ENCODE peak calls at places on chromosome 16, in seven cellular contexts. I, A, K, L, Y, R and G are unnamed samples.

GRCh38 chr16:82741073-82741615 is 114.4 kb downstream of the CDH13 start:
- DNase-seq in I (no peak), Y (no peak), K (no peak), A (no peak), L (no peak), R (no peak), G (no peak)

GRCh38 chr16:30888856-30889499 is 4.9 kb downstream of the BCL7C start:
- DNase-seq in A (no peak), I (no peak), K (no peak), Y (no peak), L (no peak), R (no peak), G (no peak)

GRCh38 chr16:83951544-83951943 is 1.5 kb upstream of the OSGIN1 start:
- DNase-seq in L (no peak), R (no peak), K (no peak), Y (no peak), I (no peak), A (no peak), G (no peak)

GRCh38 chr16:74829637-74830036 is 55.0 kb upstream of the FA2H start:
- DNase-seq in L (no peak), Y (no peak), A (no peak), R (no peak), I (no peak), K (no peak), G (no peak)

GRCh38 chr16:11121083-11121482 is 134.9 kb downstream of the SOCS1 start:
- DNase-seq in L (no peak), A (no peak), Y (no peak), I (no peak), R (no peak), K (no peak), G (no peak)

GRCh38 chr16:65200857-65201256 is 79.0 kb upstream of the CDH11 start:
- DNase-seq in A (no peak), R (no peak), Y (no peak), I (no peak), K (no peak), L (no peak), G (no peak)

GRCh38 chr16:9919460-9919859 is 262.8 kb downstream of the GRIN2A start:
- DNase-seq in I (no peak), L (no peak), A (no peak), Y (no peak), K (no peak), R (no peak), G (no peak)

GRCh38 chr16:18800674-18801196 is 614 bp downstream of the ARL6IP1 start:
- DNase-seq in Y (peak; percentile 17), L (no peak), A (no peak), I (no peak), R (no peak), K (no peak), G (no peak)

GRCh38 chr16:66510711-66511614 is 39.0 kb downstream of the TK2 start:
- DNase-seq in Y (no peak), A (no peak), R (peak; percentile 13), L (no peak), K (peak; percentile 80), I (peak; percentile 51), G (peak; percentile 87)

GRCh38 chr16:19716183-19716582 is 1.8 kb downstream of the KNOP1 start:
- DNase-seq in Y (peak; percentile 63), R (no peak), K (no peak), I (no peak), L (no peak), A (no peak), G (no peak)

GRCh38 chr16:27221576-27222498 is 18.5 kb downstream of the KDM8 start:
- DNase-seq in R (no peak), L (no peak), A (no peak), K (peak; percentile 65), I (no peak), Y (peak; percentile 9), G (no peak)

GRCh38 chr16:80924372-80924978 is 82.2 kb downstream of the CMC2 start:
- DNase-seq in A (peak; percentile 58), L (peak; percentile 43), Y (peak; percentile 58), R (no peak), K (peak; percentile 65), I (peak; percentile 74), G (no peak)

GRCh38 chr16:23369416-23369815 is 67.3 kb downstream of the SCNN1B start:
- DNase-seq in Y (no peak), R (no peak), A (no peak), I (no peak), L (no peak), K (no peak), G (no peak)

DNA sequence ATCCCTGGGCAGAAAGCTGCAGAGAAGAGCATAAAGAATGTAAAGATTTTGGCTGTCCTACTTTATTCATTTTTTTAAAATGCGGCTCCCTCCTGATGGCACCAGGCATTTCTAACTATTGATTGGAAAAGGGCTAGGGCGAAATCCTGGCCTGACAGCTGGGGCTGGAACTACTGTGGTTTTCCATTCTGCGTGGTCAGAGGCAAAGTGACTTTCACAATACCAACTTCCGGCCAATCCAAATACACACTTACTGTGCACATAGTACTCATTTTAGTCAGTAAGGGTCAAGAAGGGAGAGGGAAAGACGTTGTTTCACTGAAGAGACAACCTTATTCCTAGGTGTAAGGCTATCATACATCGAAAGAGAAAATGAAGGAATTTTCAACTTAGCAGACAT is 113.8 kb upstream of the PMFBP1 start:
- DNase-seq in A (no peak), R (no peak), Y (no peak), K (no peak), I (no peak), L (no peak), G (no peak)
- H3K4me3 ChIP-seq in A (no peak overlapping the region), R (no peak overlapping the region), Y (no peak overlapping the region), K (no peak overlapping the region), I (no peak overlapping the region), L (no peak overlapping the region), G (no peak overlapping the region)

DNA sequence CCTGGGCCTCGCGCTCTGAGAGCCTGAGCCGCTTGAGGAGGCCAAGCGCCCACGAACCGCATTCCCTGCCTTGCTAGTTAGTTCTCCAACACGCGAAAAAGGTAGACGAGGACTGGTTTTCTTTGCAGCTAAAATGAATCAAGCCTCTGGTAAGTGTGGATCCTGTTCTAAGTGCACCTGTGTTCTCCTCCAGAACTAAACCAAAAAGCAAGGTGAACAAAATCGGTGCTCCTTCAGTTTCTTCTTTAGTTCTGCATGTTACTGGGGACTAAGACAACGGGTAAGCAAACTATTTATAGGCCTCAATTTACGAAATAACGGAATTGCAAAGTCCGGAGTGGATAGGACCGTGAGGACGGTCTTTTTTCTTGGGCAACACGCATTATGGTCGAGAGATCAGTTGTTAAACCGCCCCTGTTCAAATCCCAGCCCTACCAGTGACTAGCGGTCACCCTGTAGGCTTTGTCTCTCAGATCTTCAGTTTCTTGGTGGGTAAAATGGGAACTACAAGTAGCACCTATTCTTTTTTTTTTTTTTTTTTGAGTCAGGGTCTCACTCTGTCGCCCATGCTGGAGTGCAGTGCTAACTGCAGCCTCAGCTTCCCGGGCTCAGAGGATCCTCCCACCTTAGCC is 993 bp upstream of the ANKRD11 start:
- DNase-seq in K (no peak), I (no peak), R (no peak), A (no peak), Y (no peak), L (peak; percentile 64), G (no peak)
- TF ChIP-seq CTCF in K (no peak), I (no peak), R (no peak), A (peak; percentile 40), Y (peak; percentile 31), L (no peak), G (no peak)

DNA sequence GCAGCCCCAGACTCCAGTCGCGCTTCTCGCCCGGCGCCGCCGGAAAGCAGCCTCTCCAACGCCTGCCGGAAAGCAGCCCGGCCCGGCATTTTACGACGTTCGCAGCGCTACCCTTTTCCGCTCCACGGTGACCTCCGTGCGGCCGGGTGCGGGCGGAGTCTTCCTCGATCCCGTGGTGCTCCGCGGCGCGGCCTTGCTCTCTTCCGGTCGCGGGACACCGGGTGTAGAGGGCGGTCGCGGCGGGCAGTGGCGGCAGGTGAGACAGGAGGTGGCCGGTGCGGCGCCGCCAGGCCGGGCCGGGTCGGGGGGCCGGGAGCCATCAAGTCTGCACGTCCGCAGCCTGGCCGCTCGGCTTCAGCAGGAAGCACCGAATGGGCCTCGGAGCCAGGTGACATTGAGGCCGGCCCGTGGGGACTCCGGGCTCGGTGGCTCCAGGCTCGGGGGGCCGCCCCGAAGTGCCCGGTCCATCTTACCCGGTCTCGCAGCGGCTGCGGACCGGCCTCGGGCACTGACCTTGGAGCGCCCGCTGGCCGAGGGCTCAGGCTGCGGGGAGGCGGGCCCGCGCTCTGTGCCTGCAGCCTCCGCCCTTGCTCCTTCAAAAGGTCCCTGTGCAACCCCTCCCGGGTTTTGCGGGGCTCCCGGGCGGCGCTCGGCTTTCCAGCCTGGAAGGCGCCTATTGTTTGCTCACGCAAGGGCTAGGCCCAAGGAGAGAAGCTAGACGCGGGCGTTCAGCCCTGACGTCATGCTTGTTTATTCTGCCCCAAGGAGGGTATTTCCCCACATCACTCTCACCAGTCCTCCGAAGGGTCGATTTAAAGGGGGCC is at the start of the genes COX4I1 and EMC8:
- DNase-seq in A (peak; percentile 91), R (peak; percentile 91), Y (peak; percentile 97), L (peak; percentile 89), K (peak; percentile 96), I (peak; percentile 92), G (peak; percentile 92)
- TF ChIP-seq POLR2A in A (peak; percentile 92), R (peak; percentile 96), Y (peak; percentile 95), L (peak; percentile 81), K (peak; percentile 89), I (peak; percentile 75), G (no peak)

GRCh38 chr16:88784074-88784855 is 755 bp downstream of the PIEZO1 start:
- DNase-seq in Y (peak; percentile 74), A (no peak), I (peak; percentile 71), K (peak; percentile 73), R (peak; percentile 67), L (peak; percentile 83), G (no peak)

GRCh38 chr16:88781140-88782077 is 3.6 kb downstream of the PIEZO1 start:
- DNase-seq in A (no peak), K (no peak), L (no peak), Y (peak; percentile 73), I (no peak), R (peak; percentile 89), G (no peak)

GRCh38 chr16:88784856-88785105 is 239 bp downstream of the PIEZO1 start:
- DNase-seq in K (no peak), Y (no peak), I (no peak), L (no peak), R (no peak), A (no peak), G (no peak)

GRCh38 chr16:88783391-88784073 is 1.5 kb downstream of the PIEZO1 start:
- DNase-seq in Y (no peak), K (no peak), A (no peak), I (peak; percentile 65), R (peak; percentile 53), L (no peak), G (no peak)

DNA sequence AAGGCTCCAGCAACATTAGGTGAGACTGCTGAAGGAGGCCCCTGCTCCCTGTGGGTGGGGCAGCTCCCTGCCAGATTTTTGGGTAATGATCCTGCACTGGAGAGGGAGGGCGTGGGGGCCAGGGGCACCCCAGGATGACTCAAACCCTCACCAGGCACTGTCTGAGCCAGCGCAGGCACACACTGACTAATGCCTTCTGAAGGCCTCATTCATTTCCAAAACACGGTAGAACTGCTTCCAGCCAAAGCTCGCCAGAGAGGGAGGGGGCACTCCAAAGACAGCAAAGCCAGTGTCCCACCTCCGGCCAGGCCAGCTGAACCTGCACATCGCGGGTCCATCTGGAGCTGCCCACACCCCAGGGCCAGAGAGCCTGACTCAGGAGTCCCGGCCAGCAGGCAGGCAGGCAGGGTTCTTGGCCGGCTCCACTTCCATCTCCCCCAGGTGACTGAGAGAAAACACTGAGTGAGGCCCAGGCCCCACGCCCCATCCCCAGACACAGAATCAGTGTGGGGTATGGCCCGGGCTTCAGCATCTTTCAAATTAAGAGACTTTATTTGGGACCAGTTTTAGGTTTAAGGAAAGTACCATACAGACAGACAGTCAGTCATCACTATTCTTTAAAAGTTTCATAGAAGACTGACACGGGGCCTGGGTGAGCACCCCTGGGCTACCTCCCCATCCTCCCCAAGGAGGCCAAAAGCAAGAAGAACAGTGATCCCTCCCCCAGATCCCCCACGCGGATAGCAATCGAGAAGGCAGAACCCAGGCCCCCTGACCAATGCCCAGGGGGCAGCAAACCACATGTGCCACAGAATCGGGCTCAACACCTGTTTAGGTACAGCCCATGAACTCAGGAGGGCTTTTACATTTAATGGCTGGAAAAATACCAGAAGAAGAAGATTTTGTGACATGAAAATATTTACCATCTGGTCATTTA is 2.3 kb downstream of the PIEZO1 start:
- DNase-seq in I (no peak), L (no peak), Y (no peak), K (no peak), R (peak; percentile 36), A (peak; percentile 48), G (no peak)
- H3K4me3 ChIP-seq in I (peak overlapping the region; percentile 89), L (peak overlapping the region; percentile 99), Y (peak overlapping the region; percentile 83), K (no peak overlapping the region), R (peak overlapping the region; percentile 70), A (peak overlapping the region; percentile 69), G (no peak overlapping the region)